ENCODE peak calls at places on chromosomes 5 and 9, in five cellular contexts. T is astrocyte of the spinal cord, G is MM.1S, O is HFFc6, S is cardiac muscle cell. D is an unnamed sample.

GRCh38 chr9:85617271-85617670 is 124.5 kb downstream of the AGTPBP1 start:
- DNase-seq in T (no peak), G (no peak), O (no peak), S (no peak), D (no peak)

GRCh38 chr9:33329996-33330395 is 39.7 kb downstream of the NFX1 start:
- DNase-seq in T (peak), G (no peak), O (peak), S (peak), D (no peak)

GRCh38 chr9:86207193-86207592 is 52.3 kb downstream of the C9orf153 start:
- DNase-seq in T (no peak), G (no peak), O (no peak), S (no peak), D (no peak)

GRCh38 chr5:103582364-103582763 is 19.8 kb upstream of the NUDT12 start:
- DNase-seq in T (peak), G (peak), O (peak), S (peak), D (no peak)

GRCh38 chr5:179355976-179356968 is 11.0 kb upstream of the ADAMTS2 start:
- DNase-seq in T (no peak), G (no peak), O (no peak), S (peak), D (peak)

GRCh38 chr5:139985733-139986132 is 57.4 kb downstream of the NRG2 start:
- DNase-seq in T (peak), G (no peak), O (peak), S (no peak), D (peak)

GRCh38 chr5:50965621-50966362 is 299.4 kb downstream of the PARP8 start:
- DNase-seq in T (no peak), G (no peak), O (no peak), S (no peak), D (no peak)

GRCh38 chr5:133526368-133526767 is 86.0 kb downstream of the FSTL4 start:
- DNase-seq in T (no peak), G (no peak), O (no peak), S (no peak), D (no peak)

GRCh38 chr5:79806741-79807140 is 117.1 kb downstream of the CMYA5 start:
- DNase-seq in T (no peak), G (no peak), O (no peak), S (peak), D (no peak)

GRCh38 chr9:127549771-127550170 is 62.3 kb upstream of the STXBP1 start:
- DNase-seq in T (no peak), G (no peak), O (no peak), S (no peak), D (no peak)

GRCh38 chr5:19314840-19315239 is 673.2 kb downstream of the CDH18 start:
- DNase-seq in T (peak), G (no peak), O (no peak), S (no peak), D (no peak)

GRCh38 chr9:134698587-134699342 is 57.2 kb downstream of the COL5A1 start:
- DNase-seq in T (peak), G (peak), O (peak), S (peak), D (no peak)

GRCh38 chr5:71601222-71602026 is 14.3 kb downstream of the MCCC2 start:
- DNase-seq in T (peak), G (peak), O (peak), S (peak), D (peak)

GRCh38 chr9:83536332-83536731 is 1.9 kb downstream of the FRMD3 start:
- DNase-seq in T (no peak), G (no peak), O (no peak), S (no peak), D (no peak)

GRCh38 chr9:73780916-73781315 is 629.3 kb downstream of the ANXA1 start:
- DNase-seq in T (peak), G (no peak), O (no peak), S (peak), D (no peak)

GRCh38 chr9:106868565-106868964 is 5.6 kb downstream of the ZNF462 start:
- DNase-seq in T (no peak), G (no peak), O (no peak), S (peak), D (no peak)

GRCh38 chr5:144187699-144188294 is 17.1 kb downstream of the KCTD16 start:
- DNase-seq in T (peak), G (peak), O (peak), S (peak), D (peak)

GRCh38 chr5:8766448-8766847 is 779.4 kb downstream of the SEMA5A start:
- DNase-seq in T (no peak), G (no peak), O (no peak), S (no peak), D (no peak)

GRCh38 chr5:151574597-151574996 is 16.5 kb downstream of the FAT2 start:
- DNase-seq in T (no peak), G (no peak), O (no peak), S (no peak), D (no peak)

GRCh38 chr9:98330831-98331230 is 75.4 kb upstream of the TBC1D2 start:
- DNase-seq in T (peak), G (no peak), O (peak), S (peak), D (peak)

GRCh38 chr9:98993570-98993945 is 49.9 kb downstream of the COL15A1 start:
- DNase-seq in T (no peak), G (no peak), O (no peak), S (no peak), D (no peak)

GRCh38 chr5:178203670-178204204 is 596 bp upstream of the HNRNPAB start:
- DNase-seq in T (no peak), G (peak), O (no peak), S (no peak), D (no peak)

GRCh38 chr9:12426198-12426864 is 266.9 kb upstream of the TYRP1 start:
- DNase-seq in T (peak), G (no peak), O (no peak), S (peak), D (no peak)

GRCh38 chr5:131204964-131205363 is 34.2 kb downstream of the LYRM7 start:
- DNase-seq in T (no peak), G (no peak), O (no peak), S (no peak), D (no peak)

GRCh38 chr5:76622973-76623596 is at the start of gene F2RL2:
- DNase-seq in T (peak), G (no peak), O (peak), S (peak), D (peak)

GRCh38 chr9:137114613-137115393 is at the start of gene DPP7:
- DNase-seq in T (no peak), G (peak), O (peak), S (peak), D (no peak)

GRCh38 chr5:42015254-42015653 is 90.2 kb downstream of the FBXO4 start:
- DNase-seq in T (no peak), G (no peak), O (no peak), S (no peak), D (no peak)

GRCh38 chr5:36222620-36223019 is 19.1 kb downstream of the NADK2 start:
- DNase-seq in T (no peak), G (no peak), O (no peak), S (no peak), D (no peak)

GRCh38 chr5:178777557-178777956 is 47.1 kb upstream of the ZNF354A start:
- DNase-seq in T (no peak), G (no peak), O (no peak), S (no peak), D (no peak)

GRCh38 chr9:737400-738120 is 103.9 kb upstream of the DMRT1 start:
- DNase-seq in T (no peak), G (no peak), O (no peak), S (no peak), D (no peak)

GRCh38 chr9:33924978-33925797 is 108.2 kb downstream of the UBE2R2 start:
- DNase-seq in T (peak), G (peak), O (peak), S (peak), D (peak)

GRCh38 chr9:136854113-136854841 is 2.1 kb downstream of the MAMDC4 start:
- DNase-seq in T (no peak), G (no peak), O (no peak), S (no peak), D (no peak)

GRCh38 chr9:34430843-34431437 is 27.4 kb downstream of the FAM219A start:
- DNase-seq in T (peak), G (peak), O (peak), S (peak), D (no peak)

GRCh38 chr5:157908459-157908858 is 49.5 kb upstream of the CLINT1 start:
- DNase-seq in T (no peak), G (no peak), O (no peak), S (no peak), D (no peak)

GRCh38 chr9:134454386-134454978 is 128.2 kb downstream of the RXRA start:
- DNase-seq in T (peak), G (no peak), O (no peak), S (no peak), D (no peak)

GRCh38 chr9:109440797-109441287 is 57.3 kb downstream of the PTPN3 start:
- DNase-seq in T (peak), G (peak), O (peak), S (peak), D (peak)

GRCh38 chr5:121949885-121950284 is 11.9 kb upstream of the SRFBP1 start:
- DNase-seq in T (peak), G (peak), O (peak), S (peak), D (peak)

GRCh38 chr9:137406876-137407589 is 15.9 kb downstream of the EXD3 start:
- DNase-seq in T (peak), G (no peak), O (no peak), S (peak), D (no peak)

GRCh38 chr9:76255781-76256455 is 138.3 kb downstream of the RFK start:
- DNase-seq in T (peak), G (no peak), O (peak), S (peak), D (peak)

DNA sequence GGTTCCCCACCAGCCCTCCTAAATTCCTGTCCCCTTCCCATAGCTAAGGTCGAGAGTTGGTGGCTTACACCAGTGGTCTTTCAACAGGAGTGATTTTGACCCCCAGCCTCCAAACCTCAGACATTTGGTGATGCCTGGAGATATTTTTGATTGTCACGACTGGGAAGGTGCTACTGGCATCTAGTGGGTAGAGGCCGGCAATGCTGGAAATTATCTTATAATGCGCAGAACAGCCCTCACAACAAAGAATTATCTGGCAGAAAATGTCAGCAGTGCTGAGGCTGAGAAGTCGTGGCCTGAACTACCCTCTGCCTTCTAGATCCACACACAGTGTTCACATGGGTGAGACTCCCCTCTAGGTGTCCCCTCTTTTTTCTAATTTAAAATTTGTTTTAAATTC is 69.6 kb downstream of the IL31RA start:
- DNase-seq in T (no peak), G (no peak), O (peak), S (no peak), D (no peak)
- TF ChIP-seq CTCF in T (peak), G (no peak), O (peak), S (peak), D (peak)

GRCh38 chr5:14406554-14406849 is 175.1 kb upstream of the OTULINL start:
- DNase-seq in T (peak), G (no peak), O (peak), S (peak), D (peak)

GRCh38 chr5:14407746-14408175 is 173.8 kb upstream of the OTULINL start:
- DNase-seq in T (peak), G (no peak), O (no peak), S (peak), D (no peak)

GRCh38 chr5:14407051-14407450 is 174.5 kb upstream of the OTULINL start:
- DNase-seq in T (no peak), G (no peak), O (no peak), S (no peak), D (no peak)

GRCh38 chr5:14405706-14406553 is 175.7 kb upstream of the OTULINL start:
- DNase-seq in T (no peak), G (no peak), O (no peak), S (peak), D (no peak)

GRCh38 chr5:14405267-14405666 is 176.3 kb upstream of the OTULINL start:
- DNase-seq in T (no peak), G (no peak), O (no peak), S (no peak), D (no peak)
- TF ChIP-seq CTCF in T (peak), G (no peak), O (peak), S (peak), D (peak)

DNA sequence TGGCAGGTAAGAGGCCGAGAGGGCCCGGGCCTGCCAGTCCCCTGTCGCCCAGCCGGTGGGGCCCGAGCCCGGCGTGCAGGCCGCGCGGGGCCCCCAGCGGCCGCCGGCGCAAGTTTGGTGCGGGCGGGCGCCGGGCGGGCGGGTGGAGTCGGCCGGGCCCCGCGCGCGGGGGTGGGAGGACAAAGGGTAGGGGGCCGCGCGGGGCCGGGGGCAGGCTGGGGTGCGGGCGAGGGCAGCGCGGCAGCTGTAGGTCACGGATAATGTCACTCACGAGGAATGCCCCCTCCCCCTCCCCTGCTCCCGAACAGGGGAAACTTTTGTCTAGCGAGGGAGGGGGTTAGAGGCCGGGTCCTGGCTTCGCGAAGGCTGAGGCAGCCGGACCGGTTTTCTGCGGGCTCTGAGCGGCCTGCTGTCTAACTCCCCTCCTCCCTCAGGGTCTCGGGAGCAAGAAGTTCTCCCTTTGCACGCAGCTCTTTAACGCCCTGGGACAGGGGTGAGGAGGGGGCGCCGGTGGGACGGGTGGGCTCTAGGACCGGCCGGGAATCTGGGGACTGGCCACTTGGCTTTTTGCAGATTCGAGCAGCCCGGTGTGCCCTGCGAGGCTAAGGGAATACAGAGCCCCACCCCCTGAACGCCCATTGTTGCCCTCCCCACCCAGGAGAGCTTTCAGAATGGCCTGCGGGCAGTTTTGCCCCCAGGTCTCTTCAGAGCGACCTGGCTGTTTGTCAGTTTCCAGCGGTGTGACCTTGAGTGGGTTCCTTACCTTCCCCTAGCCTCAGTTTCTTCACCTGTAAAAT is 21.3 kb upstream of the NDST1 start:
- DNase-seq in T (peak), G (peak), O (no peak), S (peak), D (no peak)
- TF ChIP-seq CTCF in T (no peak), G (no peak), O (no peak), S (no peak), D (no peak)

GRCh38 chr5:43560128-43560527 is 3.3 kb upstream of the PAIP1 start:
- DNase-seq in T (peak), G (no peak), O (peak), S (peak), D (no peak)

GRCh38 chr5:43555895-43556606 is 826 bp downstream of the PAIP1 start:
- DNase-seq in T (peak), G (peak), O (no peak), S (peak), D (no peak)

GRCh38 chr5:43553381-43553780 is 3.5 kb downstream of the PAIP1 start:
- DNase-seq in T (peak), G (no peak), O (no peak), S (peak), D (no peak)

GRCh38 chr5:43554497-43554896 is 2.4 kb downstream of the PAIP1 start:
- DNase-seq in T (no peak), G (no peak), O (no peak), S (no peak), D (no peak)

DNA sequence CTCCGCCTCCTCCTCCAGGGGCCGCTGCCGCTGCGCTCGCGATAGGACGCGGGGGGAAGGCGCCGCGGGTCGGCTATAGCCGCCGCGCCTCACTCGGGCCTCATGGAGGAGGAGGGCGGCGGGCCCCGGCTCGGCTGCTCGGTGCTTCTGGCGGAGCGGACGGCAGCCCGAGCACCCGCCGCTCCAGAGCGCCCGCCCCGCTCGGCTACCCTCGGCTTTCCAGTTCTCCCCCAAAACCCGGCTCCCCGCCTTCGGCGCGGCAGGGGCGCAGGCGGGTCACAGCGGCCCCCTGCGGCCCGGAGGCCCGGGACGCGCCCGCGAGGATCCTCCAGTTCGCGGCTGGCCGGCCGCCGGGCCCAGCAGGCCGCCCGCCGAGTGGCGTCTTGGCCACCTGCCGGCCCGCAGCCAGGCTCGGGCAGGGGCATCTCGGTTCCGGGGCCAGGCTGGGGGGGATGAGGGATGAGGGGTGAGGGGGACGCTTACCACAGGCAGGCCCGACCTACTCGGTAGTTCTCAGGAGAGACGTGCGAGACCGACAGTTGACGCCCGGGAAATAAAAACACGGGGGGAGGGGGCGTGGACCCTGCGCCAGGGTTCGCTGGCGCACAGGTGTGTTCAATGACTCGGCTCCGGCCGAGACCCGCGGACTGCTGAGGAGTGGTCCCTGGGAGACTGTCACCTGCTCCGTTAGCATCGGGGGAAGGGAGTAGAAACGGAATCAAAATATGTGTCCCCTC is at the start of gene PAIP1:
- DNase-seq in T (peak), G (peak), O (peak), S (peak), D (peak)
- TF ChIP-seq CTCF in T (peak), G (peak), O (peak), S (peak), D (peak)

DNA sequence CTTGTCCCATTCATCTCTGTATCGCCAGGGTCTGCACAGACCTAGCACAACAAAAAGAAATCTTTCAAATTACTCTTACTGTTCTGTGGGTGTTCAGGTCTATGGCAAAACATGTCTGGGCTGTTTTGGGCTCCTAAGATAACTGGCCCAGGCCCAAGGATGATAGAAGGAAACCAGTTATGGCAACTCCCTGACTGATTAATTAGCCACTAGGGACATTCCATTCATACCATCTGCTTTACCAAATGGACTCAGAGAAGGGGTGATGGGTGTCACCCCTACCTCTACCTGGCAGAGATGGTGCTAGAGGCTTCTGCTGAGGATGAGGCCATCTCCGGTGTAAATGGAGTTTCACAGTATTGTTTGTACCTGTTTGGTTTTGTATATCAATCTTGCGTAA is 1.9 kb downstream of the SLC31A2 start:
- DNase-seq in T (no peak), G (no peak), O (no peak), S (no peak), D (no peak)
- TF ChIP-seq CTCF in T (no peak), G (no peak), O (no peak), S (no peak), D (no peak)

GRCh38 chr9:113796651-113797426 is 79.3 kb upstream of the ZNF618 start:
- DNase-seq in T (no peak), G (no peak), O (no peak), S (no peak), D (no peak)
- TF ChIP-seq CTCF in T (no peak), G (no peak), O (peak), S (no peak), D (no peak)

DNA sequence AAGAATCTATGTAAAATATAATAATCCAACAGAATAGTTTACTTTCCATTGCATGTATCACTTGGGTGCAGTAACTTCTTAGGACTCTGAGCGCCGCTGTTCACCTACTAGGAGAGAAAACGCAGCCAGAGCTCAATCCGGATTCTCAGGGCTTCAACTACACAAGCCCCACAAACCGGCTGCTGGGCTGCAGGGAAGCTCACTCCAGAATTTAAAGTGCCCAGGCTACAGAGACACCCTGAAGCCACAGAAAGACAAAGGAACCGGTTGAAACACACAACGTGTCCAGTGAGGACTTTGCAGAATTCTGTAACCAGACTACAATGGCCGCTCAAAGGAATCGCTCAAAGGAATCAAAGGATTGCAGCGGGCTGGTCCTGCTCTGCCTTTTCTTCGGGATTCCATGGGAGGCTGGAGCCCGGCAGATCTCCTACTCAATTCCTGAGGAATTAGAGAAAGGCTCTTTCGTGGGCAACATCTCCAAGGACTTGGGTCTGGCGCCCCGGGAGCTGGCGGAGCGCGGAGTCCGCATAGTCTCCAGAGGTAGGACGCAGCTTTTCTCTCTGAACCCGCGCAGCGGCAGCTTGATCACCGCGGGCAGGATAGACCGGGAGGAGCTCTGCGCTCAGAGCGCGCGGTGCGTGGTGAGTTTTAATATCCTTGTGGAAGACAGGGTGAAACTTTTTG is at the start of gene PCDHGA10:
- DNase-seq in T (peak), G (peak), O (peak), S (peak), D (no peak)
- TF ChIP-seq CTCF in T (peak), G (peak), O (peak), S (peak), D (peak)

GRCh38 chr5:90297045-90297764 is 112.4 kb downstream of the CETN3 start:
- DNase-seq in T (peak), G (no peak), O (no peak), S (no peak), D (no peak)
- TF ChIP-seq CTCF in T (no peak), G (no peak), O (no peak), S (no peak), D (no peak)

D was measured in AG09309.